ENCODE peak calls at places on chromosomes 5 and 9, in five cellular contexts. F is AG10803, T is upper lobe of left lung, X is sigmoid colon, C is pancreas. J is an unnamed sample.

GRCh38 chr5:141040093-141040762 is 10.9 kb upstream of the PCDHB1 start:
- DNase-seq in T (peak), C (peak), F (no peak), X (no peak), J (no peak)

GRCh38 chr9:135126480-135127187 is 39.2 kb downstream of the OLFM1 start:
- DNase-seq in X (no peak), C (no peak), F (peak), T (no peak), J (peak)

GRCh38 chr5:73213566-73213998 is 40.6 kb downstream of the TMEM174 start:
- DNase-seq in F (peak), T (no peak), C (no peak), X (no peak), J (peak)

GRCh38 chr5:168132186-168132585 is 159.3 kb upstream of the WWC1 start:
- DNase-seq in X (no peak), T (no peak), C (no peak), F (peak), J (no peak)

GRCh38 chr5:127634007-127634406 is 14.9 kb upstream of the CTXN3 start:
- DNase-seq in T (no peak), F (no peak), C (no peak), X (no peak), J (no peak)

GRCh38 chr9:105912868-105913516 is 218.7 kb downstream of the TMEM38B start:
- DNase-seq in X (no peak), C (no peak), T (no peak), F (no peak), J (no peak)

GRCh38 chr5:149429839-149430721 is 51.0 kb upstream of the IL17B start:
- DNase-seq in X (peak), T (peak), C (no peak), F (peak), J (no peak)

GRCh38 chr5:82562696-82563240 is 284.6 kb upstream of the RPS23 start:
- DNase-seq in X (no peak), F (no peak), T (no peak), C (no peak), J (no peak)

GRCh38 chr5:175250426-175250825 is 193.6 kb downstream of the DRD1 start:
- DNase-seq in F (no peak), X (no peak), T (no peak), C (no peak), J (no peak)

GRCh38 chr5:132385321-132386105 is 16.0 kb downstream of the SLC22A5 start:
- DNase-seq in T (peak), X (no peak), F (peak), C (peak), J (peak)

GRCh38 chr9:79221084-79221483 is 350.7 kb upstream of the TLE4 start:
- DNase-seq in F (peak), C (no peak), T (no peak), X (no peak), J (peak)

GRCh38 chr5:31378838-31379237 is 153.1 kb downstream of the DROSHA start:
- DNase-seq in T (no peak), X (no peak), C (no peak), F (peak), J (peak)

GRCh38 chr5:74122175-74122574 is 496.2 kb downstream of the ARHGEF28 start:
- DNase-seq in T (no peak), F (no peak), X (no peak), C (no peak), J (no peak)

GRCh38 chr9:112326194-112326593 is 7.2 kb downstream of the PTBP3 start:
- DNase-seq in T (no peak), F (no peak), C (no peak), X (no peak), J (no peak)

GRCh38 chr5:136053336-136054121 is 24.7 kb downstream of the TGFBI start:
- DNase-seq in C (no peak), F (peak), X (no peak), T (peak), J (peak)

GRCh38 chr5:151094054-151094858 is 13.4 kb upstream of the TNIP1 start:
- DNase-seq in T (peak), X (no peak), F (no peak), C (no peak), J (peak)

GRCh38 chr5:62130107-62130506 is 175.9 kb upstream of the KIF2A start:
- DNase-seq in C (no peak), T (no peak), F (no peak), X (no peak), J (no peak)

GRCh38 chr9:1881708-1882351 is 133.3 kb upstream of the SMARCA2 start:
- DNase-seq in T (no peak), C (no peak), F (no peak), X (no peak), J (no peak)

GRCh38 chr5:33936004-33936380 is 194 bp upstream of the RXFP3 start:
- DNase-seq in F (peak), C (peak), T (peak), X (no peak), J (peak)

GRCh38 chr5:132238901-132239500 is 11.3 kb upstream of the P4HA2 start:
- DNase-seq in T (peak), X (peak), F (no peak), C (no peak), J (no peak)

GRCh38 chr5:1489754-1490153 is 34.0 kb downstream of the LPCAT1 start:
- DNase-seq in X (no peak), T (no peak), F (no peak), C (no peak), J (no peak)

GRCh38 chr9:19174127-19174921 is 47.0 kb upstream of the PLIN2 start:
- DNase-seq in C (no peak), X (peak), F (peak), T (peak), J (peak)

GRCh38 chr5:154571325-154572035 is 93.5 kb upstream of the HAND1 start:
- DNase-seq in C (no peak), F (no peak), X (no peak), T (no peak), J (no peak)

GRCh38 chr9:137721899-137722298 is 103.1 kb downstream of the EHMT1 start:
- DNase-seq in T (no peak), F (no peak), C (no peak), X (no peak), J (no peak)

GRCh38 chr5:59218424-59219045 is 635.7 kb downstream of the RAB3C start:
- DNase-seq in F (peak), C (no peak), X (no peak), T (no peak), J (no peak)

GRCh38 chr5:107467137-107467932 is 203.4 kb downstream of the EFNA5 start:
- DNase-seq in C (no peak), F (no peak), T (no peak), X (no peak), J (no peak)

GRCh38 chr5:73668422-73669116 is 42.6 kb downstream of the ARHGEF28 start:
- DNase-seq in C (no peak), F (no peak), X (no peak), T (no peak), J (no peak)

GRCh38 chr5:64874753-64875152 is 106.0 kb downstream of the CWC27 start:
- DNase-seq in T (no peak), C (no peak), X (no peak), F (peak), J (no peak)

GRCh38 chr5:33257807-33258491 is 182.8 kb upstream of the TARS1 start:
- DNase-seq in T (no peak), C (no peak), F (peak), X (no peak), J (peak)

GRCh38 chr9:1273859-1274258 is 223.7 kb downstream of the DMRT2 start:
- DNase-seq in F (no peak), X (no peak), C (no peak), T (no peak), J (no peak)

GRCh38 chr5:143395638-143396352 is 7.7 kb downstream of the NR3C1 start:
- DNase-seq in C (no peak), X (no peak), T (no peak), F (no peak), J (no peak)
- H3K4me3 ChIP-seq in C (no peak), X (no peak), T (no peak), F (peak), J (peak)

DNA sequence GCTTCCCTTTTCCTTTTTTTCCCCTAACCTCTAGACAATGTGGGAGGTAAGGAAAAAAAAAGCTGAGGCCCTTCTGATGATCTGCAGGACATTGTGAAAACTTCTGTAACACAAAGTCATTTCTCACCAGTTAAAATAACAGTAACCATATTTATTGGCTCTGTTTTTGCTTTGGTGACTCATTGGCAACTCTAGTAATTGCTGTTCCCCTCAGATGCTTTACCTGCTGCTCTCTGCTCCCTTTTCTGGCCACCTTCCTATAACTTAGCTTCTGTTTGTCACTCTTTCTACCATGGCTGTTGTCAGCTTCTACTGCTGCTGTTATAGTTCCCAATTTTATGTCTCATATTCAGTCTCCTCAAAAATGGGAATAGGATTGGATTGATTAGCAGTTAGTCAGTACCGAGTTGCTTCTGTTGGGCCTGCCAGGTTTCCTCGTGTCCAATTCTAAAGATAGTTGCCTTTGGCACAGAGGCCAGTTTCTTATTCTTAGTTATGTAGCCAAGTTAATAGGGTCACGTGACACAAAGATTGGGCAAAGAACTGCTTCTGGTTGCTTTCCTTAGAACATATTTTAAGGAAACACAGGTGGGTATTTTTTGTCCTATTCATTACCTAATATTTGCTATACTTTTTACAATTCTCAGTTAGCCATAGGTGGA is 16.8 kb downstream of the SCAMP1 start:
- DNase-seq in X (no peak), C (no peak), F (peak), T (no peak), J (peak)
- H3K4me3 ChIP-seq in X (no peak), C (no peak), F (no peak), T (no peak), J (no peak)

GRCh38 chr5:39526914-39527477 is 102.2 kb upstream of the DAB2 start:
- DNase-seq in C (no peak), F (peak), T (peak), X (no peak), J (no peak)
- H3K4me3 ChIP-seq in C (no peak), F (no peak), T (no peak), X (no peak), J (no peak)

DNA sequence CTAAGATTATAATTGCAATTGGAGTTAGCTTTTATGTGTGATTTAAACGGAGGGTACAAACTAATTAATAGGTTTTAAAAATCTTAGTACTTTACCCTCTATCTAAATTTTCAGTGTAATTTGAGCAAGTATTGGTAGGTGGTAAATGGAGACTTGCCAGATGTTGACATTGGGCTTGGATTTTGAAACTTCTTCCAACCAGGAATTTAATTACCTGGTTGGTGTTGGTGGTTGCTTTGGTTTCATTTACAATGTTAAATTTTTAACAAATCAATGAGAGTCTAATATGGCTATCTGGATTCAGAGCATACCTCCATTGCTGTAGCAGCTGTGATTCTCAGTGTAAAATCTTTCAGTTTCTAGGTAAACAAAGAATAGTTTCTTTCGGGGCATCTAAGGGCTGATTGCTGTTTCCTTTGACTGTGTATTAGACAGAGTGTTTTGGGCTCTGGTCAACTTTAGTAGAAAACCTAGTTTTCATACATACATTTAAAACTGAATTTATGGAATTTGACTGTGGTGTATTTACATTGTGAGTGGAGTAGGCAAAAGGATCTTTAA is 1.9 kb downstream of the DAPK1 start:
- DNase-seq in C (no peak), X (no peak), F (no peak), T (no peak), J (no peak)
- H3K4me3 ChIP-seq in C (peak), X (peak), F (no peak), T (no peak), J (peak)

GRCh38 chr9:4138781-4139180 is 161.1 kb downstream of the GLIS3 start:
- DNase-seq in F (no peak), T (no peak), X (no peak), C (no peak), J (no peak)

GRCh38 chr9:4137234-4137633 is 162.6 kb downstream of the GLIS3 start:
- DNase-seq in X (no peak), F (peak), C (no peak), T (no peak), J (peak)

GRCh38 chr9:4138180-4138579 is 161.7 kb downstream of the GLIS3 start:
- DNase-seq in X (no peak), C (no peak), F (peak), T (no peak), J (no peak)

GRCh38 chr9:4139201-4139600 is 160.7 kb downstream of the GLIS3 start:
- DNase-seq in C (no peak), X (no peak), F (no peak), T (no peak), J (no peak)

DNA sequence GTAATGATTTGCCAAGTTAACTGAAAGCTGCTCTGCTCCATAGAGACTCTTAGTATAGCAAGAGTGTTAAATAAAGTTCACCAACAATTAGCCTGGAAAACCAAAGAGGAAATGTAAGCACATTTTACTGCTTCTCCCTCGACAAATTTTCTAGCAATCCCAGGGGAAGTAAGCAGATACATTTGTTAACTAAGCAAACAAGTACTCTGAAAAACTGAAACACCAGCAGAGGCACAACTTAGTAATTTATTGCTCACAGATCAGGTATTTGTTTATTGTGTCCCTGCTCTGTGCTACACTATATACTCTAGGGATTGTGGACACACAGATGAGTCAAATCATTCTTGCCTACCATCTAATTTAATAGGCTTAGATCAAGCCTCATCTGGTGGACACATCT is 162.1 kb downstream of the GLIS3 start:
- DNase-seq in T (no peak), C (no peak), X (no peak), F (peak), J (no peak)
- H3K4me3 ChIP-seq in T (no peak), C (no peak), X (no peak), F (no peak), J (no peak)

DNA sequence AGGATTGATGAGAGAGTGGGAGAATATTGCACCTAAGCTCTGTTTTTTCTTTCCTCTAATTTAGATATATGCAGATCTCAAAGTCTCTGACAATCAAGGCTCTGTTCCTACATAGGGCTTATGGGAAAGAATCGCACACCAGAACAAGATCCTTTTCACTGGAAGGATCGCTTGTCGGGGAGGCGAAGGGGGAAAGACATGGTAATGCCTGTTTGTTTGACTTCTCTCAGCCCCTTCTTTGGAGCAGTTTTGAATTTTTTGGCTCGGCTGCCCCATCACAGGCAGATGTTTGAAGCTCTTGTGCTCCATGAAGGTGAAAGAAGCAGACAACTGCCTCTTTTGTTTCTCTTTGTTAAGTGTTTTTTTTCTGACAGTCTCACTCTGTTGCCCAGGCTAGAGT is 599.9 kb upstream of the ZNF608 start:
- DNase-seq in F (no peak), T (no peak), C (no peak), X (no peak), J (no peak)
- H3K4me3 ChIP-seq in F (no peak), T (no peak), C (no peak), X (no peak), J (no peak)

GRCh38 chr5:3031733-3032378 is 280.4 kb upstream of the IRX2 start:
- DNase-seq in X (no peak), F (no peak), T (no peak), C (no peak), J (no peak)
- H3K4me3 ChIP-seq in X (no peak), F (no peak), T (no peak), C (no peak), J (no peak)